ENCODE peak calls at places on chromosomes 6 and 20, in five cellular contexts. W is breast epithelium, J is left ventricle myocardium inferior, M is neuronal stem cell, Y is esophagus squamous epithelium. P is an unnamed sample.

GRCh38 chr6:100112855-100113508 is 119.0 kb upstream of the MCHR2 start:
- DNase-seq in W (no peak), J (no peak), Y (no peak), M (no peak), P (no peak)

GRCh38 chr20:49697071-49697470 is 16.6 kb downstream of the B4GALT5 start:
- DNase-seq in M (no peak), Y (no peak), W (peak; percentile 35), J (no peak), P (no peak)

GRCh38 chr6:100695445-100695844 is 185.7 kb downstream of the ASCC3 start:
- DNase-seq in Y (no peak), J (no peak), W (no peak), M (no peak), P (no peak)

GRCh38 chr6:11212625-11213024 is 19.8 kb downstream of the NEDD9 start:
- DNase-seq in M (no peak), W (peak; percentile 34), J (peak; percentile 52), Y (no peak), P (no peak)

GRCh38 chr20:9520096-9520495 is 5.7 kb downstream of the LAMP5 start:
- DNase-seq in J (no peak), M (no peak), W (no peak), Y (no peak), P (no peak)

GRCh38 chr6:150072201-150072600 is 3.3 kb upstream of the ULBP3 start:
- DNase-seq in J (no peak), Y (no peak), W (peak; percentile 81), M (no peak), P (peak; percentile 85)

GRCh38 chr6:2853766-2854393 is 12.2 kb upstream of the SERPINB1 start:
- DNase-seq in Y (no peak), J (no peak), W (peak; percentile 70), M (no peak), P (no peak)

GRCh38 chr20:48026981-48027592 is 241.8 kb upstream of the SULF2 start:
- DNase-seq in J (no peak), M (no peak), W (no peak), Y (no peak), P (no peak)

GRCh38 chr6:47489995-47490394 is 12.4 kb downstream of the CD2AP start:
- DNase-seq in W (no peak), J (no peak), M (no peak), Y (no peak), P (no peak)

GRCh38 chr6:90478789-90479602 is 107.9 kb downstream of the MAP3K7 start:
- DNase-seq in W (peak; percentile 93), M (peak; percentile 90), Y (no peak), J (peak; percentile 73), P (peak; percentile 78)
- H3K27ac ChIP-seq in W (peak overlapping the region; percentile 10), M (no peak overlapping the region), Y (no peak overlapping the region), J (peak overlapping the region; percentile 16), P (no peak overlapping the region)

GRCh38 chr20:45016089-45016641 is 49.9 kb downstream of the STK4 start:
- DNase-seq in W (no peak), J (no peak), M (no peak), Y (no peak), P (no peak)

GRCh38 chr20:45014671-45015415 is 48.5 kb downstream of the STK4 start:
- DNase-seq in J (no peak), M (no peak), Y (no peak), W (no peak), P (no peak)

GRCh38 chr20:45010399-45010828 is 44.1 kb downstream of the STK4 start:
- DNase-seq in W (no peak), J (no peak), Y (no peak), M (no peak), P (no peak)

GRCh38 chr20:45011108-45011526 is 44.8 kb downstream of the STK4 start:
- DNase-seq in Y (no peak), J (peak; percentile 22), M (peak; percentile 36), W (no peak), P (peak; percentile 50)

GRCh38 chr20:45012682-45013302 is 46.5 kb downstream of the STK4 start:
- DNase-seq in J (no peak), M (no peak), W (no peak), Y (no peak), P (no peak)
- H3K27ac ChIP-seq in J (no peak overlapping the region), M (no peak overlapping the region), W (no peak overlapping the region), Y (no peak overlapping the region), P (no peak overlapping the region)

DNA sequence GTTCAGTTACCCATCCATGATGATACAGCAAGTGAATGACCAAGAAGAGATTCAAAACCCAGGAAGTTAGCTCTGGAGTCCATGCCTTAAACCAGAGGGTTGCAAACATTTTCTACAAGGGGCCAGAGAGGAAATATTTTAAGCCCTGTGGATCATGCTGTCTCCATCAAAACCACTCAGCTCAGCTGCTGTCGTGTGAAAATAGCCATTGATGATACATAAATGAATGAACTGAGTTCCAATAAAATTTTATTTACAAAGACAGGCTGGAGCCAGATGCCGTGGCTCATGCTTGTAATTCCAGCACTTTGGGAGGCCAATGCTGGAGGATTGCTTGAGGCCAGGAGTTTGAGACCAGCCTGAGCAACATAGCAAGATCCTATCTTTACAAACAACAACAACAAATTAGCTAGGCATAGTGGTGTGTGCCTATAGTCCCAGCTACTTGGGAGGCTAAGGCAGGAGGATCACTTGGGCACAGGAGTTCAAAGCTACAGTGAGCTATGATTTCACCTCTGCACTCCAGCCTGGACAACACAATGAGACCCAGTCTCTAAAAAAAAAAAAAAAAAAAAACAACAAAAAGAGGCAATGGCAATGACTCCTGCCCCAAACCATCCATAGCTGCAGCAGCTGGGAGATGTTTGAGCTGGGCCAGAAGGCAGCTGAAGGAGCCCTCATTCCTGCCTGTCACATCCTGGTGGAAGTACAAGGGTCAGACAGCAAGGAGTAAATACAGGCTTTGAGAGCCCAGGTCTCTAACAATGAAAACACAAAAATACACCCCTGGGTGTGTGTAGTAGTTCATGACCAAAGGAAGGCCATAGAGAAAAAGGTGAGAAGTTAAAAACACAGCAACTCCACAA is 44.0 kb upstream of the RIN2 start:
- DNase-seq in W (no peak), M (no peak), J (no peak), Y (no peak), P (no peak)
- H3K27ac ChIP-seq in W (no peak overlapping the region), M (no peak overlapping the region), J (no peak overlapping the region), Y (peak overlapping the region; percentile 79), P (no peak overlapping the region)

GRCh38 chr6:44071670-44072451 is 55.4 kb downstream of the MRPL14 start:
- DNase-seq in M (no peak), W (no peak), J (no peak), Y (no peak), P (no peak)
- H3K27ac ChIP-seq in M (no peak overlapping the region), W (peak overlapping the region; percentile 91), J (peak overlapping the region; percentile 89), Y (peak overlapping the region; percentile 68), P (no peak overlapping the region)

GRCh38 chr6:27770724-27771123 is 141.5 kb downstream of the OR2B2 start:
- DNase-seq in J (no peak), W (no peak), M (no peak), Y (no peak), P (no peak)
- H3K27ac ChIP-seq in J (no peak overlapping the region), W (no peak overlapping the region), M (no peak overlapping the region), Y (no peak overlapping the region), P (no peak overlapping the region)